ENCODE peak calls at places on chromosomes 12 and 14, in nine cellular contexts. One of them, this sample, is unnamed.

GRCh38 chr14:64943981-64944520 is 1.5 kb upstream of the GPX2 start:
- DNase-seq in head of caudate nucleus: no peak
- DNase-seq in A172: no peak
- DNase-seq in HS-27A: no peak
- DNase-seq in mucosa of descending colon: no peak
- DNase-seq in activated B cell treated with CpG ODN at 0.5 μM for 24 hours: no peak
- DNase-seq in T-cell: no peak
- DNase-seq in activated CD4-positive, alpha-beta T cell treated with anti-CD3 and anti-CD28 coated beads, Interleukin-2, amount 10 ng/mL, durations not matched to agents 7 days and 5 days: no peak
- DNase-seq in EL: no peak
- DNase-seq in this sample: no peak

GRCh38 chr12:46383654-46384450 is 11.3 kb upstream of the SLC38A2 start:
- DNase-seq in head of caudate nucleus: peak; percentile 93
- DNase-seq in A172: peak; percentile 74
- DNase-seq in HS-27A: no peak
- DNase-seq in mucosa of descending colon: peak; percentile 92
- DNase-seq in activated B cell treated with CpG ODN at 0.5 μM for 24 hours: no peak
- DNase-seq in T-cell: peak; percentile 66
- DNase-seq in activated CD4-positive, alpha-beta T cell treated with anti-CD3 and anti-CD28 coated beads, Interleukin-2, amount 10 ng/mL, durations not matched to agents 7 days and 5 days: peak; percentile 82
- DNase-seq in EL: peak; percentile 92
- DNase-seq in this sample: no peak

GRCh38 chr12:112001555-112001954 is 11.4 kb downstream of the TMEM116 start:
- DNase-seq in head of caudate nucleus: no peak
- DNase-seq in A172: no peak
- DNase-seq in HS-27A: no peak
- DNase-seq in mucosa of descending colon: no peak
- DNase-seq in activated B cell treated with CpG ODN at 0.5 μM for 24 hours: no peak
- DNase-seq in T-cell: no peak
- DNase-seq in activated CD4-positive, alpha-beta T cell treated with anti-CD3 and anti-CD28 coated beads, Interleukin-2, amount 10 ng/mL, durations not matched to agents 7 days and 5 days: no peak
- DNase-seq in EL: no peak
- DNase-seq in this sample: peak; percentile 41

GRCh38 chr14:18688346-18688745 is 87.4 kb downstream of the OR11H12 start:
- DNase-seq in head of caudate nucleus: no peak
- DNase-seq in A172: peak; percentile 23
- DNase-seq in HS-27A: no peak
- DNase-seq in mucosa of descending colon: no peak
- DNase-seq in activated B cell treated with CpG ODN at 0.5 μM for 24 hours: no peak
- DNase-seq in T-cell: no peak
- DNase-seq in activated CD4-positive, alpha-beta T cell treated with anti-CD3 and anti-CD28 coated beads, Interleukin-2, amount 10 ng/mL, durations not matched to agents 7 days and 5 days: no peak
- DNase-seq in EL: no peak
- DNase-seq in this sample: no peak

GRCh38 chr12:121812320-121812871 is 8.6 kb downstream of the SETD1B start:
- DNase-seq in head of caudate nucleus: peak; percentile 65
- DNase-seq in A172: peak; percentile 53
- DNase-seq in HS-27A: no peak
- DNase-seq in mucosa of descending colon: peak; percentile 88
- DNase-seq in activated B cell treated with CpG ODN at 0.5 μM for 24 hours: no peak
- DNase-seq in T-cell: no peak
- DNase-seq in activated CD4-positive, alpha-beta T cell treated with anti-CD3 and anti-CD28 coated beads, Interleukin-2, amount 10 ng/mL, durations not matched to agents 7 days and 5 days: peak; percentile 42
- DNase-seq in EL: peak; percentile 74
- DNase-seq in this sample: no peak

GRCh38 chr12:76018111-76018510 is 13.5 kb downstream of the PHLDA1 start:
- DNase-seq in head of caudate nucleus: no peak
- DNase-seq in A172: peak; percentile 53
- DNase-seq in HS-27A: no peak
- DNase-seq in mucosa of descending colon: no peak
- DNase-seq in activated B cell treated with CpG ODN at 0.5 μM for 24 hours: no peak
- DNase-seq in T-cell: no peak
- DNase-seq in activated CD4-positive, alpha-beta T cell treated with anti-CD3 and anti-CD28 coated beads, Interleukin-2, amount 10 ng/mL, durations not matched to agents 7 days and 5 days: no peak
- DNase-seq in EL: no peak
- DNase-seq in this sample: peak; percentile 93

GRCh38 chr12:19130224-19131019 is 889 bp downstream of the PLEKHA5 start:
- DNase-seq in head of caudate nucleus: peak; percentile 66
- DNase-seq in A172: peak; percentile 22
- DNase-seq in HS-27A: no peak
- DNase-seq in mucosa of descending colon: peak; percentile 68
- DNase-seq in activated B cell treated with CpG ODN at 0.5 μM for 24 hours: no peak
- DNase-seq in T-cell: peak; percentile 13
- DNase-seq in activated CD4-positive, alpha-beta T cell treated with anti-CD3 and anti-CD28 coated beads, Interleukin-2, amount 10 ng/mL, durations not matched to agents 7 days and 5 days: peak; percentile 12
- DNase-seq in EL: peak; percentile 38
- DNase-seq in this sample: no peak

GRCh38 chr14:33670235-33670634 is 280.6 kb downstream of the EGLN3 start:
- DNase-seq in head of caudate nucleus: no peak
- DNase-seq in A172: no peak
- DNase-seq in HS-27A: no peak
- DNase-seq in mucosa of descending colon: no peak
- DNase-seq in activated B cell treated with CpG ODN at 0.5 μM for 24 hours: no peak
- DNase-seq in T-cell: no peak
- DNase-seq in activated CD4-positive, alpha-beta T cell treated with anti-CD3 and anti-CD28 coated beads, Interleukin-2, amount 10 ng/mL, durations not matched to agents 7 days and 5 days: no peak
- DNase-seq in EL: no peak
- DNase-seq in this sample: no peak

GRCh38 chr12:70101064-70101463 is 142.2 kb upstream of the CNOT2 start:
- DNase-seq in head of caudate nucleus: no peak
- DNase-seq in A172: no peak
- DNase-seq in HS-27A: no peak
- DNase-seq in mucosa of descending colon: no peak
- DNase-seq in activated B cell treated with CpG ODN at 0.5 μM for 24 hours: no peak
- DNase-seq in T-cell: no peak
- DNase-seq in activated CD4-positive, alpha-beta T cell treated with anti-CD3 and anti-CD28 coated beads, Interleukin-2, amount 10 ng/mL, durations not matched to agents 7 days and 5 days: no peak
- DNase-seq in EL: no peak
- DNase-seq in this sample: no peak

GRCh38 chr12:96719671-96720362 is 187.2 kb upstream of the NEDD1 start:
- DNase-seq in head of caudate nucleus: no peak
- DNase-seq in A172: peak; percentile 44
- DNase-seq in HS-27A: no peak
- DNase-seq in mucosa of descending colon: no peak
- DNase-seq in activated B cell treated with CpG ODN at 0.5 μM for 24 hours: no peak
- DNase-seq in T-cell: no peak
- DNase-seq in activated CD4-positive, alpha-beta T cell treated with anti-CD3 and anti-CD28 coated beads, Interleukin-2, amount 10 ng/mL, durations not matched to agents 7 days and 5 days: peak; percentile 50
- DNase-seq in EL: peak; percentile 36
- DNase-seq in this sample: no peak

GRCh38 chr12:26564391-26564790 is 268.6 kb downstream of the ITPR2 start:
- DNase-seq in head of caudate nucleus: no peak
- DNase-seq in A172: no peak
- DNase-seq in HS-27A: no peak
- DNase-seq in mucosa of descending colon: no peak
- DNase-seq in activated B cell treated with CpG ODN at 0.5 μM for 24 hours: no peak
- DNase-seq in T-cell: no peak
- DNase-seq in activated CD4-positive, alpha-beta T cell treated with anti-CD3 and anti-CD28 coated beads, Interleukin-2, amount 10 ng/mL, durations not matched to agents 7 days and 5 days: no peak
- DNase-seq in EL: peak; percentile 11
- DNase-seq in this sample: no peak